ENCODE peak calls at places on chromosomes 2 and 18, in six cellular contexts. K is smooth muscle cell of the brain vasculature, E is renal cortical epithelial cell, Z is HCT116, F is AG10803, V is NCI-H1092 treated with DMSO at 0.1 percent for 48 hours. P is an unnamed sample.

GRCh38 chr2:241036397-241036963 is 38.1 kb downstream of the SNED1 start:
- DNase-seq in K (no peak), E (peak), Z (no peak), F (no peak), V (peak), P (no peak)

GRCh38 chr2:2226326-2226725 is 104.7 kb downstream of the MYT1L start:
- DNase-seq in K (no peak), E (no peak), Z (no peak), F (no peak), V (no peak), P (no peak)

GRCh38 chr2:160294339-160294803 is 94.3 kb upstream of the ITGB6 start:
- DNase-seq in K (peak), E (peak), Z (no peak), F (peak), V (no peak), P (no peak)

GRCh38 chr18:36078751-36079529 is 11.6 kb upstream of the RPRD1A start:
- DNase-seq in K (no peak), E (peak), Z (no peak), F (peak), V (no peak), P (no peak)

GRCh38 chr18:1392046-1392445 is 487.4 kb downstream of the ADCYAP1 start:
- DNase-seq in K (no peak), E (no peak), Z (no peak), F (no peak), V (no peak), P (no peak)

GRCh38 chr2:120959426-120959825 is 223.8 kb downstream of the GLI2 start:
- DNase-seq in K (no peak), E (no peak), Z (no peak), F (no peak), V (no peak), P (no peak)

GRCh38 chr18:51123046-51123395 is 74.5 kb downstream of the MEX3C start:
- DNase-seq in K (no peak), E (no peak), Z (no peak), F (no peak), V (no peak), P (no peak)

GRCh38 chr2:231931481-231931915 is 5.3 kb upstream of the NPPC start:
- DNase-seq in K (no peak), E (no peak), Z (no peak), F (peak), V (no peak), P (no peak)

GRCh38 chr2:69781321-69782248 is 39.7 kb downstream of the ANXA4 start:
- DNase-seq in K (no peak), E (peak), Z (no peak), F (no peak), V (peak), P (no peak)

GRCh38 chr2:200454839-200455801 is 54.7 kb downstream of the KCTD18 start:
- DNase-seq in K (no peak), E (peak), Z (peak), F (peak), V (no peak), P (no peak)

GRCh38 chr2:25473131-25473530 is 131.4 kb upstream of the DNMT3A start:
- DNase-seq in K (no peak), E (peak), Z (no peak), F (no peak), V (no peak), P (no peak)

GRCh38 chr2:127415593-127416485 is 2.4 kb upstream of the PROC start:
- DNase-seq in K (no peak), E (peak), Z (peak), F (no peak), V (peak), P (peak)

GRCh38 chr2:146461068-146461467 is 1383.8 kb upstream of the ACVR2A start:
- DNase-seq in K (no peak), E (no peak), Z (no peak), F (no peak), V (no peak), P (no peak)

GRCh38 chr18:48680871-48681270 is 142.0 kb downstream of the CTIF start:
- DNase-seq in K (no peak), E (no peak), Z (no peak), F (no peak), V (no peak), P (no peak)

GRCh38 chr2:176085861-176086771 is 2.4 kb upstream of the EVX2 start:
- DNase-seq in K (no peak), E (peak), Z (peak), F (peak), V (no peak), P (no peak)

GRCh38 chr2:27315122-27315521 is 6.9 kb upstream of the UCN start:
- DNase-seq in K (no peak), E (no peak), Z (no peak), F (no peak), V (no peak), P (no peak)

GRCh38 chr2:218217366-218218309 is 649 bp downstream of the ARPC2 start:
- DNase-seq in K (no peak), E (no peak), Z (no peak), F (peak), V (no peak), P (peak)

GRCh38 chr2:40360652-40361051 is 91.2 kb downstream of the SLC8A1 start:
- DNase-seq in K (no peak), E (peak), Z (no peak), F (no peak), V (no peak), P (no peak)

GRCh38 chr2:981258-981657 is 30.6 kb downstream of the SNTG2 start:
- DNase-seq in K (no peak), E (no peak), Z (no peak), F (no peak), V (no peak), P (no peak)

GRCh38 chr2:228841877-228842276 is 429.2 kb downstream of the PID1 start:
- DNase-seq in K (no peak), E (peak), Z (no peak), F (no peak), V (no peak), P (no peak)

GRCh38 chr2:190524928-190525327 is 9.6 kb downstream of the NEMP2 start:
- DNase-seq in K (no peak), E (no peak), Z (no peak), F (no peak), V (no peak), P (no peak)

GRCh38 chr2:171541202-171541884 is 19.1 kb downstream of the CYBRD1 start:
- DNase-seq in K (no peak), E (no peak), Z (no peak), F (no peak), V (no peak), P (peak)

GRCh38 chr2:224449212-224450147 is 47.6 kb upstream of the FAM124B start:
- DNase-seq in K (no peak), E (peak), Z (peak), F (peak), V (peak), P (no peak)

GRCh38 chr2:108491848-108492247 is 42.4 kb upstream of the LIMS1 start:
- DNase-seq in K (no peak), E (no peak), Z (no peak), F (no peak), V (no peak), P (no peak)

GRCh38 chr2:233353769-233354499 is at the start of gene DGKD:
- DNase-seq in K (no peak), E (peak), Z (peak), F (peak), V (peak), P (peak)

GRCh38 chr2:28896906-28897305 is 2.4 kb downstream of the WDR43 start:
- DNase-seq in K (no peak), E (peak), Z (no peak), F (peak), V (no peak), P (no peak)